ENCODE peak calls at places on chromosome 15, in five cellular contexts. O, K, F, E and S are unnamed samples.
A peak's percentile ranks its signal among the peaks of the same experiment; 100 is the strongest.

GRCh38 chr15:79640206-79640605 is 208.1 kb downstream of the MINAR1 start:
- DNase-seq in K (no peak), E (peak; percentile 46), F (no peak), O (no peak), S (no peak)

GRCh38 chr15:62895139-62895866 is 147.2 kb upstream of the TPM1 start:
- DNase-seq in E (no peak), F (no peak), K (no peak), O (no peak), S (no peak)

GRCh38 chr15:101436526-101436925 is 53.0 kb downstream of the PCSK6 start:
- DNase-seq in F (no peak), O (no peak), K (no peak), E (no peak), S (no peak)

GRCh38 chr15:66288093-66288492 is 5.3 kb upstream of the DIS3L start:
- DNase-seq in O (no peak), E (no peak), F (no peak), K (no peak), S (no peak)

GRCh38 chr15:99412082-99412481 is 153.7 kb upstream of the MEF2A start:
- DNase-seq in K (no peak), O (no peak), F (no peak), E (no peak), S (no peak)

GRCh38 chr15:52523192-52523591 is 5.5 kb downstream of the MYO5A start:
- DNase-seq in F (no peak), E (no peak), O (no peak), K (no peak), S (no peak)

GRCh38 chr15:93341164-93341563 is 252.2 kb upstream of the RGMA start:
- DNase-seq in O (peak; percentile 34), K (no peak), F (no peak), E (no peak), S (no peak)

GRCh38 chr15:66748320-66748779 is 46.3 kb downstream of the SMAD6 start:
- DNase-seq in K (no peak), O (no peak), F (no peak), E (peak; percentile 10), S (no peak)

GRCh38 chr15:65379986-65380385 is 2.2 kb upstream of the IGDCC3 start:
- DNase-seq in O (peak; percentile 62), K (no peak), E (no peak), F (no peak), S (no peak)

GRCh38 chr15:74787251-74788041 is 5.6 kb downstream of the CSK start:
- DNase-seq in O (peak; percentile 69), K (peak; percentile 88), E (peak; percentile 89), F (peak; percentile 50), S (peak; percentile 99)

GRCh38 chr15:47517737-47518136 is 199.6 kb upstream of the SEMA6D start:
- DNase-seq in E (no peak), K (no peak), O (no peak), F (no peak), S (no peak)

GRCh38 chr15:96359772-96360498 is 29.4 kb downstream of the NR2F2 start:
- DNase-seq in E (no peak), O (peak; percentile 24), K (no peak), F (no peak), S (no peak)

GRCh38 chr15:96360581-96361308 is 30.2 kb downstream of the NR2F2 start:
- DNase-seq in K (no peak), F (no peak), E (no peak), O (peak; percentile 22), S (no peak)

GRCh38 chr15:96362001-96362758 is 31.7 kb downstream of the NR2F2 start:
- DNase-seq in O (peak; percentile 13), K (no peak), E (no peak), F (no peak), S (no peak)

GRCh38 chr15:96362759-96363678 is 32.5 kb downstream of the NR2F2 start:
- DNase-seq in E (no peak), O (peak; percentile 27), F (no peak), K (no peak), S (no peak)

DNA sequence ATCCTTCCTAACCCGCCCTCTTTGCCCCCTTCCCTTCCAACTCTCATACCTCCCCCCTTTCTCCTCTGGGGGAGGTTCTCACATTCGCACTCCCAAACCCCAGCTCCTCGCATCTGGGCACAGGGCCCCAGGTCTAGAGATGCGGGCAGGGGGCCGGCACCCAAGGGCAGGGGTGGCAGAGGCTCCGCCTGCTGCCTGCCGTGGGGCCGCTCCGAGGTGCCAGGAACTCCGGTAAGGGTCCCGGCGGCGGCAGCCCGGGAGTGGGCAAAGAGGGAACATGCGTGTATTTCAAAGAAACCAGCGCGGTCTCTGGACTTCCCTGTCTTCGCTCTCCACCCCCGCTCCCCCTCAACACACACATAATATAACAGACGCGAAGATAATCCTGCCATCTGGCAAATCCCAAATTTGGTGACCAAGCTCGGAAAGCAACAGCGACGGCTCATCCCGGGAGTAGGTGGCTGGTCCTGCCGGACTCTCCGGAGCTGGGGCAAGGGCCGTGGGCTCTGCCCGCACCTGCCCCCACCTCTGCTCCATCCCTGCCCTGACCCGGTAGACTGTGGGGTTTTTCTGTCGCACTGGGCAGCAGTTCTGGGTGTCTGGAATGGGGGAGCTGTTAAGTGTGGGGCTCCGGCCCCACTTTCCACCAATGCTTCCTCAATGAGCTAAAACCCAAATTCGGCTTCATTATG is 31.0 kb downstream of the NR2F2 start:
- DNase-seq in K (no peak), E (no peak), F (no peak), O (peak; percentile 35), S (no peak)
- H3K27me3 ChIP-seq in K (peaks cover 93% of the 10 kb centered on the region), E (peaks cover 98% of the 10 kb centered on the region), F (peaks cover 8% of the 10 kb centered on the region), O (peaks cover 92% of the 10 kb centered on the region), S (peaks cover 45% of the 10 kb centered on the region)

GRCh38 chr15:69629631-69630161 is 177.1 kb downstream of the RPLP1 start:
- DNase-seq in K (no peak), F (no peak), O (no peak), E (no peak), S (no peak)

GRCh38 chr15:69628256-69629093 is 175.9 kb downstream of the RPLP1 start:
- DNase-seq in E (no peak), K (no peak), F (no peak), O (no peak), S (no peak)

GRCh38 chr15:69634860-69635259 is 182.2 kb downstream of the RPLP1 start:
- DNase-seq in F (no peak), K (no peak), O (no peak), E (no peak), S (no peak)

GRCh38 chr15:69631978-69632377 is 179.4 kb downstream of the RPLP1 start:
- DNase-seq in F (no peak), K (no peak), O (peak; percentile 56), E (no peak), S (no peak)

GRCh38 chr15:69631005-69631404 is 178.4 kb downstream of the RPLP1 start:
- DNase-seq in F (no peak), E (no peak), O (no peak), K (no peak), S (no peak)
- H3K27me3 ChIP-seq in F (no peaks in the 10 kb centered on the region), E (peaks cover 29% of the 10 kb centered on the region), O (peaks cover 30% of the 10 kb centered on the region), K (peaks cover 7% of the 10 kb centered on the region), S (no peaks in the 10 kb centered on the region)

DNA sequence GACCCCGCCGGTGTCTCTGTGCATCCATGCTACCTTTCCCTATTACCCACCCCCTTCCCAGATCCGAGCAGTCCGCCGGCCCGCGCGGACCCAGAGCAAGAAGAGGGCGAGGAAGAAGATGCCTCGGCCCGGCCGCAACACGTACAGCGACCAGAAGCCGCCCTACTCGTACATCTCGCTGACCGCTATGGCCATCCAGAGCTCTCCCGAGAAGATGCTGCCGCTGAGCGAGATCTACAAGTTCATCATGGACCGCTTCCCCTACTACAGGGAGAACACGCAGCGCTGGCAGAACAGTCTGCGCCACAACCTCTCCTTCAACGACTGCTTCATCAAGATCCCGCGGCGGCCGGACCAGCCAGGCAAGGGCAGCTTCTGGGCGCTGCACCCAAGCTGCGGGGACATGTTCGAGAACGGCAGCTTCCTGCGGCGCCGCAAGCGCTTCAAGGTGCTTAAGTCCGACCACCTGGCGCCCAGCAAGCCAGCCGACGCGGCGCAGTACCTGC is 788 bp downstream of the FOXB1 start:
- DNase-seq in E (no peak), F (no peak), O (peak; percentile 36), K (no peak), S (no peak)
- H3K27me3 ChIP-seq in E (peaks cover 100% of the 10 kb centered on the region), F (peaks cover 1% of the 10 kb centered on the region), O (peaks cover 86% of the 10 kb centered on the region), K (peaks cover 100% of the 10 kb centered on the region), S (peaks cover 97% of the 10 kb centered on the region)

GRCh38 chr15:96330450-96331140 is at the start of gene NR2F2:
- DNase-seq in E (peak; percentile 95), K (peak; percentile 94), O (peak; percentile 96), F (peak; percentile 99), S (peak; percentile 57)
- H3K27me3 ChIP-seq in E (peaks cover 98% of the 10 kb centered on the region), K (peaks cover 17% of the 10 kb centered on the region), O (peaks cover 32% of the 10 kb centered on the region), F (no peaks in the 10 kb centered on the region), S (peaks cover 63% of the 10 kb centered on the region)

DNA sequence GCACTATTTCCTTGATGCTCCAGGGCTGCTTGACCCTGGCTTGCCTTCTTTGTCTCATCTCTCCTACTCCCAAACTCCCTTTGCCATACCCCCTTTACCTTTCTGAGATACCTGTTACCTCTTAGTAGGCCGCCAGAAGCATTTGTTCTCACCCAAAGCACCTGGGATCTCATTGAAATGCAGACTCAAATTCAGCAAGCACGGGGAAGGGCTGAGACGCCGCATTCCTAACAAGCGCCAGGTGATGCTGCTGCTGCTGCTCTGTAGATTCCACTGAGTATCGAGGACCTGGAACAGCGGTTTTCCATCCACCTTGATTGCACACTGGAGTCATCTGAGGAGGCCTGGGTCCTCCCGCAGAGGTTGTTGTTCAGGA is 91.8 kb downstream of the TMEM266 start:
- DNase-seq in F (no peak), K (no peak), O (no peak), E (no peak), S (no peak)
- H3K27me3 ChIP-seq in F (no peaks in the 10 kb centered on the region), K (peaks cover 7% of the 10 kb centered on the region), O (no peaks in the 10 kb centered on the region), E (peaks cover 9% of the 10 kb centered on the region), S (no peaks in the 10 kb centered on the region)

DNA sequence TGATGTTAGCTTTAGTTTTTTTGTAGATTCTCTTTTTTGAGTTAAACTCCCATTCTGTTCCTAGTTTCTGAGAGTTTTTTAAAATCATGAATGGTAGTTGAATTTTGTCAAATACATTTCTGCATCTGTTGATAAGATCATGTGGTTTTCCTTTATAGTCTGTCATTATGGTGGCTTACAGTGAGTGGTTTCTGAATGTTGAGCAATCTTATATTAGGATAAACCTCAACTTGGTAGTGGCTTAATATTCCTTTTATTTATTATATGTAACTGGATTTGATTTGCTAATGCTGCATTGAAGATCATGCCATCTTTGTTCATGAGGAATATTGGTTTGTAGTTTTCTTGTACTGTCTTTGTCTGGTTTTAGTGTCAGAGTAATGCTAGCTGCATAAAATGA is 34.9 kb downstream of the NEO1 start:
- DNase-seq in O (no peak), K (no peak), E (no peak), F (no peak), S (no peak)
- H3K27me3 ChIP-seq in O (no peaks in the 10 kb centered on the region), K (peaks cover 6% of the 10 kb centered on the region), E (no peaks in the 10 kb centered on the region), F (no peaks in the 10 kb centered on the region), S (no peaks in the 10 kb centered on the region)

GRCh38 chr15:96324900-96325299 is 5.6 kb upstream of the NR2F2 start:
- DNase-seq in E (no peak), K (no peak), F (no peak), O (no peak), S (no peak)
- H3K27me3 ChIP-seq in E (peaks cover 100% of the 10 kb centered on the region), K (peaks cover 74% of the 10 kb centered on the region), F (no peaks in the 10 kb centered on the region), O (peaks cover 82% of the 10 kb centered on the region), S (peaks cover 71% of the 10 kb centered on the region)

GRCh38 chr15:69624816-69625215 is 172.2 kb downstream of the RPLP1 start:
- DNase-seq in O (no peak), F (no peak), K (no peak), E (no peak), S (no peak)

GRCh38 chr15:69626095-69627066 is 173.8 kb downstream of the RPLP1 start:
- DNase-seq in F (no peak), K (peak; percentile 41), E (no peak), O (peak; percentile 41), S (no peak)

GRCh38 chr15:69623521-69624513 is 171.2 kb downstream of the RPLP1 start:
- DNase-seq in K (no peak), E (no peak), O (no peak), F (no peak), S (no peak)

GRCh38 chr15:69627548-69628158 is 175.0 kb downstream of the RPLP1 start:
- DNase-seq in F (no peak), E (no peak), O (no peak), K (no peak), S (no peak)
- H3K27me3 ChIP-seq in F (no peaks in the 10 kb centered on the region), E (peaks cover 38% of the 10 kb centered on the region), O (peaks cover 15% of the 10 kb centered on the region), K (peaks cover under 1% of the 10 kb centered on the region), S (no peaks in the 10 kb centered on the region)